ENCODE peak calls at places on chromosomes 5 and 9, in four cellular contexts. Z, F, C and B are unnamed samples.

GRCh38 chr5:168106008-168106761 is 185.3 kb upstream of the WWC1 start:
- DNase-seq in Z (peak), F (no peak), C (no peak), B (no peak)

GRCh38 chr9:84271004-84271886 is 69.3 kb downstream of the SLC28A3 start:
- DNase-seq in F (no peak), Z (peak), C (no peak), B (peak)

GRCh38 chr5:122129332-122129731 is at the start of gene ZNF474:
- DNase-seq in Z (no peak), C (no peak), F (no peak), B (peak)

GRCh38 chr5:172683696-172684464 is 42.8 kb downstream of the NEURL1B start:
- DNase-seq in Z (no peak), F (no peak), C (no peak), B (no peak)

GRCh38 chr5:15683332-15683731 is 183.4 kb downstream of the FBXL7 start:
- DNase-seq in C (no peak), Z (peak), F (peak), B (peak)

GRCh38 chr5:37308796-37309195 is 59.6 kb upstream of the CPLANE1 start:
- DNase-seq in C (no peak), Z (no peak), F (no peak), B (no peak)

GRCh38 chr5:116237917-116238502 is 153.2 kb downstream of the COMMD10 start:
- DNase-seq in F (no peak), C (no peak), Z (no peak), B (no peak)

GRCh38 chr5:1654786-1655495 is 131.2 kb upstream of the LPCAT1 start:
- DNase-seq in C (no peak), F (no peak), Z (no peak), B (no peak)